ENCODE peak calls at places on chromosomes 4 and X, in four cellular contexts. T is omental fat pad, L is type B pancreatic cell, K is HepG2. W is an unnamed sample.
A peak's percentile ranks its signal among the peaks of the same experiment; 100 is the strongest.

GRCh38 chr4:82201805-82202636 is 171.8 kb downstream of the HNRNPD start:
- DNase-seq in T (no peak), K (peak; percentile 49), L (no peak), W (no peak)

GRCh38 chrX:3252744-3253143 is 93.7 kb downstream of the MXRA5 start:
- DNase-seq in T (no peak), K (no peak), L (no peak), W (no peak)

GRCh38 chr4:6892190-6892908 is 17.3 kb upstream of the TBC1D14 start:
- DNase-seq in K (peak; percentile 94), L (no peak), T (no peak), W (no peak)

GRCh38 chrX:124555036-124555595 is 208.8 kb downstream of the SH2D1A start:
- DNase-seq in L (no peak), K (no peak), T (no peak), W (no peak)

GRCh38 chr4:75821966-75822365 is 80.3 kb downstream of the PPEF2 start:
- DNase-seq in T (no peak), K (no peak), L (no peak), W (no peak)

GRCh38 chr4:13584481-13584880 is 40.2 kb upstream of the NKX3-2 start:
- DNase-seq in T (no peak), K (no peak), L (no peak), W (no peak)

GRCh38 chrX:23493941-23494374 is 159.3 kb downstream of the PTCHD1 start:
- DNase-seq in T (no peak), L (no peak), K (no peak), W (no peak)

GRCh38 chr4:153651041-153651960 is 32.8 kb upstream of the TLR2 start:
- DNase-seq in T (no peak), K (no peak), L (no peak), W (no peak)

GRCh38 chr4:14915018-14915417 is 87.3 kb upstream of the CPEB2 start:
- DNase-seq in K (no peak), T (no peak), L (no peak), W (no peak)

GRCh38 chr4:152382057-152382785 is 153.7 kb downstream of the FBXW7 start:
- DNase-seq in T (no peak), K (no peak), L (no peak), W (no peak)

GRCh38 chr4:39303871-39304270 is 62.3 kb downstream of the RFC1 start:
- DNase-seq in L (no peak), T (no peak), K (no peak), W (no peak)
- TF ChIP-seq CTCF in L (no peak), T (no peak), K (no peak), W (no peak)

GRCh38 chr4:3418029-3418762 is 23.6 kb upstream of the HGFAC start:
- DNase-seq in K (no peak), T (no peak), L (no peak), W (no peak)
- TF ChIP-seq CTCF in K (peak; percentile 60), T (no peak), L (no peak), W (no peak)

GRCh38 chrX:72572248-72573157 is at the start of gene HDAC8:
- DNase-seq in L (no peak), K (peak; percentile 76), T (no peak), W (no peak)
- TF ChIP-seq CTCF in L (no peak), K (no peak), T (no peak), W (no peak)

DNA sequence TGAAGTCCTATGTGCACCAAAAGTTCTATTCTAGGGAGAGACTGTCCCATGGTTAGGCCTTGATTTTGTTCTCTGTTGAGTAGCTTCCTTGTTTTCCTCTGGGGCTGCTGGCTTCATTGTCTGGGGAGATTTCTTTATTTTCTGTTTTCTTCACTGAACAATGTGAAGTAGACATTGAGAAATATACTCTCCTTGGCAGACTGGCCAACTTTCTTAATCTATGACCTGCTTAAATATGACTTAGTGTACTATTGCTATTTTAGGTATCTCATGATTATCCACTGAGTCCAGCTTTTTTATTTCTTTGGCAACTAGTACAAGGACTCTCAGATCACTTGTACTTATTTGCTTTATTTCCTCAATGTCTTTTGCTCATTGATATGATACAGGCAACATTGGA is 1594.6 kb downstream of the ARAP2 start:
- DNase-seq in K (no peak), L (no peak), T (no peak), W (no peak)
- TF ChIP-seq CTCF in K (no peak), L (no peak), T (no peak), W (no peak)

GRCh38 chrX:117645639-117646038 is 471.0 kb downstream of the KLHL13 start:
- DNase-seq in L (no peak), K (no peak), T (no peak), W (no peak)
- TF ChIP-seq CTCF in L (no peak), K (no peak), T (no peak), W (no peak)

GRCh38 chr4:147730333-147730732 is 1.6 kb upstream of the ARHGAP10 start:
- DNase-seq in L (no peak), K (peak; percentile 15), T (no peak), W (no peak)
- TF ChIP-seq CTCF in L (peak; percentile 57), K (no peak), T (no peak), W (peak; percentile 16)

DNA sequence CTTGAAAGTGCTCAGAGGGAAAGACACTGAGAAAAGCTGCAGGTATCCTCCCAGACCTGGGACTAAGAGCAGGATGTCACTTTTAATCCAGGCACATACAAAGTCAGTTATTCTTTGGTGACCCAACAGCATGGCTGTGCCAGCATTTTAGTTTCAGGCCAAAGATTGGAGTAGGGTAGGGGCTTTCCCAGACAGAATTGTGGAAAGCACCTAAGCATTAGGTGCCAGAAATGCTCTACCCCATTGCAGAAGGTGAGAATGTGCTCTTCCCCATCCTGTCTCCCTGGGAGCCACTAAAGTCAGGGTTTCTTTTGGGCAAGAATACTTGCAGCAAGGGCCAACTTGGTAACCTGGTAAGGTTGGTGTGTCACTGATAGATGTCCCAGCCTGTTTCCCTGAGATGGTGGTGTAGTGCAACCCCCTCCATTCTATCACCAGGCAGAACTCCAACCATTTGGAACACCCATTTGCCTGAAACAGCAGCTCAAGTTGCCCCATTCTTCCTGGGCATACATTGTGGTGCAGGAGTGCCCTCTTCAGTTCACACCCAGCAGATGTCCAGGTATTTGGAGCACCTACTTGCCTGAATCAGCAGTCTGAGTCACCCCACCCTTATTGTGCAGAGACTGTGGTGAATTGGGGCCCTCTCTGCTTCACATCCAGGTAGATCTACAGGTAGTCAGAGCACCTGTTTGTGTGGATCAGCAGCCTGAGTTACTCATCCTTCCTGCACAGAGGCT is 183.5 kb downstream of the ZC4H2 start:
- DNase-seq in T (no peak), L (no peak), K (no peak), W (no peak)
- TF ChIP-seq CTCF in T (no peak), L (no peak), K (no peak), W (no peak)

W was measured in osteocyte.